ENCODE peak calls at places on chromosomes 11 and 22, in eight cellular contexts. C is H9, J is hepatocyte, Y is AG04450, G is cardiac fibroblast, F is endothelial cell, U is GM06990, O is thoracic aorta. B is an unnamed sample.

GRCh38 chr11:93054881-93055280 is 85.4 kb downstream of the MTNR1B start:
- DNase-seq in J (peak; percentile 38), U (peak; percentile 6), G (peak; percentile 95), F (no peak), O (no peak), Y (peak; percentile 91), C (no peak), B (no peak)

GRCh38 chr22:27780161-27780575 is 21.4 kb downstream of the MN1 start:
- DNase-seq in G (peak; percentile 83), F (no peak), J (no peak), U (no peak), Y (no peak), O (no peak), C (peak; percentile 78), B (no peak)

GRCh38 chr11:9330387-9331384 is 16.3 kb upstream of the TMEM41B start:
- DNase-seq in O (no peak), J (no peak), F (no peak), G (peak; percentile 40), Y (no peak), C (no peak), U (no peak), B (no peak)

GRCh38 chr11:112885744-112886706 is 75.2 kb upstream of the NCAM1 start:
- DNase-seq in U (no peak), J (no peak), F (no peak), C (no peak), G (no peak), O (no peak), Y (no peak), B (peak; percentile 36)

GRCh38 chr22:40257979-40258378 is 80.3 kb downstream of the TNRC6B start:
- DNase-seq in C (no peak), Y (no peak), F (no peak), J (no peak), G (peak; percentile 66), O (no peak), U (no peak), B (no peak)

GRCh38 chr11:61739966-61740365 is 12.5 kb upstream of the MYRF start:
- DNase-seq in O (no peak), F (no peak), U (no peak), J (no peak), Y (no peak), G (no peak), C (no peak), B (no peak)

GRCh38 chr11:70421123-70421522 is 22.8 kb downstream of the CTTN start:
- DNase-seq in F (no peak), O (no peak), C (no peak), G (no peak), Y (no peak), J (no peak), U (no peak), B (no peak)

GRCh38 chr11:89491141-89491690 is at the start of gene NOX4:
- DNase-seq in J (peak; percentile 77), O (peak; percentile 12), G (peak; percentile 66), C (peak; percentile 76), Y (no peak), F (peak; percentile 77), U (no peak), B (peak; percentile 74)

GRCh38 chr22:39431821-39432251 is 25.0 kb upstream of the MGAT3 start:
- DNase-seq in G (peak; percentile 67), F (no peak), Y (no peak), C (no peak), U (no peak), O (peak; percentile 52), J (peak; percentile 2), B (no peak)

GRCh38 chr22:50261615-50262459 is at the start of gene MAPK12:
- DNase-seq in Y (no peak), U (peak; percentile 69), G (no peak), J (peak; percentile 56), F (no peak), O (no peak), C (peak; percentile 63), B (peak; percentile 81)

GRCh38 chr22:29329581-29329980 is 14.1 kb upstream of the RASL10A start:
- DNase-seq in J (no peak), U (no peak), C (no peak), Y (no peak), O (no peak), F (no peak), G (no peak), B (no peak)

GRCh38 chr11:113874920-113875413 is 405 bp downstream of the USP28 start:
- DNase-seq in O (no peak), Y (no peak), U (no peak), J (no peak), G (peak; percentile 50), F (no peak), C (no peak), B (no peak)

GRCh38 chr11:110077866-110078325 is 15.3 kb upstream of the ZC3H12C start:
- DNase-seq in O (no peak), C (no peak), J (peak; percentile 24), G (peak; percentile 87), U (peak; percentile 48), F (no peak), Y (no peak), B (no peak)

GRCh38 chr11:77171885-77172665 is 44.0 kb downstream of the MYO7A start:
- DNase-seq in J (peak; percentile 54), F (peak; percentile 52), O (no peak), U (no peak), C (peak; percentile 92), Y (no peak), G (no peak), B (peak; percentile 80)

GRCh38 chr11:111586305-111586915 is 15.8 kb upstream of the SIK2 start:
- DNase-seq in U (no peak), F (peak; percentile 37), J (peak; percentile 72), Y (no peak), C (no peak), G (peak; percentile 75), O (no peak), B (no peak)

GRCh38 chr11:945986-946385 is 20.3 kb downstream of the AP2A2 start:
- DNase-seq in C (peak; percentile 75), G (no peak), J (peak; percentile 68), Y (no peak), F (no peak), U (no peak), O (no peak), B (peak; percentile 42)

GRCh38 chr11:69537855-69538640 is 56.6 kb downstream of the LINC01488 start:
- DNase-seq in F (no peak), O (no peak), J (no peak), C (no peak), U (no peak), Y (no peak), G (no peak), B (no peak)

GRCh38 chr11:45931739-45932138 is 9.3 kb downstream of the LARGE2 start:
- DNase-seq in G (no peak), F (no peak), O (no peak), J (no peak), Y (no peak), C (no peak), U (no peak), B (no peak)

GRCh38 chr11:120400564-120401364 is 64.6 kb downstream of the ARHGEF12 start:
- DNase-seq in Y (peak; percentile 94), G (peak; percentile 99), O (no peak), F (no peak), J (peak; percentile 76), C (no peak), U (peak; percentile 64), B (no peak)

GRCh38 chr22:35480143-35480542 is 60.5 kb upstream of the RASD2 start:
- DNase-seq in Y (no peak), J (no peak), F (no peak), G (peak; percentile 9), U (no peak), C (peak; percentile 13), O (peak; percentile 11), B (no peak)

GRCh38 chr11:126413843-126414405 is 58.4 kb downstream of the ST3GAL4 start:
- DNase-seq in O (no peak), F (no peak), J (no peak), U (no peak), G (no peak), Y (no peak), C (no peak), B (no peak)

GRCh38 chr11:126414615-126415014 is 59.1 kb downstream of the ST3GAL4 start:
- DNase-seq in G (no peak), C (no peak), U (no peak), J (no peak), F (no peak), O (peak; percentile 21), Y (no peak), B (no peak)

GRCh38 chr11:126410649-126411048 is 55.2 kb downstream of the ST3GAL4 start:
- DNase-seq in J (no peak), Y (no peak), C (no peak), O (no peak), G (no peak), U (no peak), F (no peak), B (no peak)

GRCh38 chr11:126413426-126413825 is 57.9 kb downstream of the ST3GAL4 start:
- DNase-seq in U (no peak), J (no peak), G (no peak), O (no peak), F (no peak), Y (no peak), C (no peak), B (no peak)

GRCh38 chr11:126411971-126412381 is 56.5 kb downstream of the ST3GAL4 start:
- DNase-seq in O (no peak), F (no peak), G (no peak), Y (no peak), J (no peak), U (no peak), C (no peak), B (no peak)
- TF ChIP-seq CTCF in O (no peak), F (no peak), G (peak; percentile 25), Y (peak; percentile 32), J (peak; percentile 12), U (no peak), C (peak; percentile 51), B (peak; percentile 11)

GRCh38 chr22:45208696-45208992 is 32.0 kb downstream of the KIAA0930 start:
- DNase-seq in Y (no peak), C (no peak), J (no peak), O (no peak), F (no peak), U (no peak), G (no peak), B (no peak)
- TF ChIP-seq CTCF in Y (no peak), C (no peak), J (no peak), O (no peak), F (no peak), U (no peak), G (no peak), B (no peak)

DNA sequence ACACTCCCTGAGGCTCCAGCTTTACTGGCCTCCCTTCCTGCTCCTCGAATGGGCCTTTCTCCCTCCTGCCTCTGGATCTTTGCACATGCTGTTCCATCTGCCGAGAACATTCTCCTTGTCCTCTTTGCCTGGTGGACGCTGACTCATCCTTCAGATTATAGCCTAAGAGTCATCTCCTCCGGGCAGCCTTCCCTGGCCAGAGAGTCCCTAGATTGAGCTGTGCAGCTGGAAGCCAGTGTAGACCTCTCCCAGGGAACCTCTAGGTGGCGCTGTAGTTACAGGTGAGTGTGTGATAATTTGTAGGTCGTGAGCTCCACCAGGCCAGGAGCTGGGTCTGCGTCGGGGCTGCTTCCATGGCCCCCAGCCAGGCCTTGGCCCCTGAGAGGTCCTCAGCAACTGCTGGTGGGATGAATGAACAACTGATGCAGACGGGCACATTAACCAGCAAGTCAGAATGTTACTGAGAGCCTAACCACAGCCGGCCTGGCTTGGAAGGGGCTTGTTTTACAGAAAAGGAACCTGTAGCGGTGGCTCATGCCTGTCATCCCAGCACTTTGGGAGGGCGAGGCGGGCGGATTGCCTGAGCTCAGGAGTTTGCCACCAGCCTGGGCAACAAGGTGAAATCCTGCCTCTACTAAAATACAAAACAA is 8.7 kb downstream of the PNPLA5 start:
- DNase-seq in J (peak; percentile 78), C (peak; percentile 88), U (peak; percentile 42), O (no peak), Y (no peak), F (peak; percentile 75), G (peak; percentile 85), B (peak; percentile 73)
- TF ChIP-seq CTCF in J (peak; percentile 58), C (peak; percentile 91), U (peak; percentile 84), O (no peak), Y (peak; percentile 52), F (peak; percentile 74), G (peak; percentile 62), B (peak; percentile 74)

GRCh38 chr11:34356130-34356529 is 1.7 kb downstream of the ABTB2 start:
- DNase-seq in U (no peak), G (no peak), Y (no peak), J (no peak), F (no peak), O (no peak), C (peak; percentile 49), B (no peak)
- TF ChIP-seq CTCF in U (peak; percentile 26), G (no peak), Y (no peak), J (peak; percentile 10), F (no peak), O (no peak), C (peak; percentile 50), B (no peak)